ENCODE peak calls at places on chromosome 3, in five cellular contexts. J, T, Y, X and Q are unnamed samples.

GRCh38 chr3:76245073-76245472 is 459.7 kb upstream of the ZNF717 start:
- DNase-seq in T (no peak), X (no peak), Y (no peak), J (no peak), Q (no peak)

GRCh38 chr3:13192471-13193213 is 119.4 kb upstream of the IQSEC1 start:
- DNase-seq in X (no peak), T (no peak), Y (peak; percentile 13), J (no peak), Q (peak; percentile 6)

GRCh38 chr3:43960448-43960840 is 269.7 kb downstream of the ABHD5 start:
- DNase-seq in T (no peak), X (no peak), J (peak; percentile 52), Y (no peak), Q (peak; percentile 1)

GRCh38 chr3:29281265-29282228 is 676 bp downstream of the RBMS3 start:
- DNase-seq in J (peak; percentile 29), Y (peak; percentile 27), X (no peak), T (peak; percentile 63), Q (peak; percentile 39)

GRCh38 chr3:33915796-33916589 is 117.6 kb downstream of the PDCD6IP start:
- DNase-seq in Y (no peak), T (no peak), X (no peak), J (no peak), Q (peak; percentile 73)

GRCh38 chr3:139118835-139119234 is 74.1 kb upstream of the PRR23C start:
- DNase-seq in X (no peak), J (no peak), T (no peak), Y (no peak), Q (no peak)

GRCh38 chr3:57575966-57576610 is 20.0 kb downstream of the PDE12 start:
- DNase-seq in X (no peak), J (no peak), T (no peak), Y (no peak), Q (no peak)

GRCh38 chr3:10170915-10171478 is 6.3 kb downstream of the IRAK2 start:
- DNase-seq in T (no peak), X (no peak), J (no peak), Y (no peak), Q (no peak)

GRCh38 chr3:173732237-173732636 is 334.7 kb downstream of the NLGN1 start:
- DNase-seq in Y (no peak), X (no peak), J (no peak), T (peak; percentile 45), Q (peak; percentile 94)

GRCh38 chr3:37702478-37703154 is 159.1 kb upstream of the CTDSPL start:
- DNase-seq in J (no peak), X (no peak), Y (no peak), T (no peak), Q (no peak)

GRCh38 chr3:169391672-169392071 is 271.8 kb downstream of the MECOM start:
- DNase-seq in X (no peak), J (no peak), T (no peak), Y (no peak), Q (peak; percentile 32)

GRCh38 chr3:53192608-53193007 is 31.6 kb downstream of the PRKCD start:
- DNase-seq in X (no peak), T (no peak), Y (no peak), J (no peak), Q (no peak)